ENCODE peak calls at places on chromosomes 7 and 10, in five cellular contexts. One of them, this sample, is unnamed.

GRCh38 chr7:80467069-80467468 is 44.8 kb downstream of the GNAT3 start:
- DNase-seq in AG04450: no peak
- DNase-seq in thoracic aorta: no peak
- DNase-seq in A673: no peak
- DNase-seq in upper lobe of left lung: no peak
- DNase-seq in this sample: no peak

GRCh38 chr7:85595639-85596268 is 408.9 kb upstream of the SEMA3D start:
- DNase-seq in thoracic aorta: no peak
- DNase-seq in upper lobe of left lung: no peak
- DNase-seq in A673: no peak
- DNase-seq in AG04450: peak; percentile 29
- DNase-seq in this sample: no peak

GRCh38 chr10:133180915-133181639 is 21.1 kb downstream of the KNDC1 start:
- DNase-seq in A673: no peak
- DNase-seq in AG04450: no peak
- DNase-seq in thoracic aorta: no peak
- DNase-seq in upper lobe of left lung: no peak
- DNase-seq in this sample: no peak

GRCh38 chr7:70953388-70953787 is 178.6 kb upstream of the GALNT17 start:
- DNase-seq in AG04450: no peak
- DNase-seq in upper lobe of left lung: no peak
- DNase-seq in A673: no peak
- DNase-seq in thoracic aorta: no peak
- DNase-seq in this sample: no peak

GRCh38 chr7:159096736-159097581 is 47.7 kb downstream of the VIPR2 start:
- DNase-seq in AG04450: no peak
- DNase-seq in thoracic aorta: peak; percentile 50
- DNase-seq in A673: no peak
- DNase-seq in upper lobe of left lung: peak; percentile 21
- DNase-seq in this sample: peak; percentile 25

GRCh38 chr10:128695326-128695725 is 569.1 kb upstream of the MKI67 start:
- DNase-seq in thoracic aorta: no peak
- DNase-seq in A673: no peak
- DNase-seq in upper lobe of left lung: no peak
- DNase-seq in AG04450: no peak
- DNase-seq in this sample: no peak

GRCh38 chr10:34922138-34922537 is 107.0 kb upstream of the PARD3 start:
- DNase-seq in A673: no peak
- DNase-seq in upper lobe of left lung: no peak
- DNase-seq in thoracic aorta: no peak
- DNase-seq in AG04450: no peak
- DNase-seq in this sample: no peak

GRCh38 chr7:27181795-27182275 is 3.2 kb downstream of the HOXA11 start:
- DNase-seq in upper lobe of left lung: no peak
- DNase-seq in AG04450: no peak
- DNase-seq in thoracic aorta: no peak
- DNase-seq in A673: no peak
- DNase-seq in this sample: no peak

GRCh38 chr10:61066661-61067353 is 122.8 kb upstream of the RHOBTB1 start:
- DNase-seq in upper lobe of left lung: no peak
- DNase-seq in thoracic aorta: no peak
- DNase-seq in AG04450: no peak
- DNase-seq in A673: no peak
- DNase-seq in this sample: no peak

GRCh38 chr7:45570797-45571196 is 3.4 kb upstream of the ADCY1 start:
- DNase-seq in upper lobe of left lung: no peak
- DNase-seq in thoracic aorta: no peak
- DNase-seq in A673: no peak
- DNase-seq in AG04450: no peak
- DNase-seq in this sample: no peak

GRCh38 chr10:62818426-62819011 is 2.4 kb upstream of the EGR2 start:
- DNase-seq in A673: peak; percentile 44
- DNase-seq in thoracic aorta: no peak
- DNase-seq in upper lobe of left lung: no peak
- DNase-seq in AG04450: no peak
- DNase-seq in this sample: no peak

GRCh38 chr7:33237034-33237433 is 107.7 kb downstream of the BBS9 start:
- DNase-seq in thoracic aorta: no peak
- DNase-seq in AG04450: no peak
- DNase-seq in A673: no peak
- DNase-seq in upper lobe of left lung: no peak
- DNase-seq in this sample: no peak

GRCh38 chr7:34949356-34949755 is 87.9 kb downstream of the DPY19L1 start:
- DNase-seq in AG04450: no peak
- DNase-seq in thoracic aorta: no peak
- DNase-seq in upper lobe of left lung: no peak
- DNase-seq in A673: no peak
- DNase-seq in this sample: no peak

GRCh38 chr7:50539725-50540124 is 25.5 kb downstream of the DDC start:
- DNase-seq in thoracic aorta: no peak
- DNase-seq in A673: no peak
- DNase-seq in AG04450: no peak
- DNase-seq in upper lobe of left lung: no peak
- DNase-seq in this sample: no peak

GRCh38 chr7:83611776-83612175 is 37.2 kb downstream of the SEMA3E start:
- DNase-seq in thoracic aorta: no peak
- DNase-seq in upper lobe of left lung: no peak
- DNase-seq in A673: no peak
- DNase-seq in AG04450: no peak
- DNase-seq in this sample: no peak

GRCh38 chr7:44967571-44968446 is 11.0 kb downstream of the MYO1G start:
- DNase-seq in upper lobe of left lung: no peak
- DNase-seq in A673: no peak
- DNase-seq in thoracic aorta: no peak
- DNase-seq in AG04450: no peak
- DNase-seq in this sample: no peak

GRCh38 chr7:75039166-75039565 is 34.4 kb downstream of the RCC1L start:
- DNase-seq in AG04450: no peak
- DNase-seq in thoracic aorta: no peak
- DNase-seq in upper lobe of left lung: no peak
- DNase-seq in A673: no peak
- DNase-seq in this sample: no peak

GRCh38 chr7:923108-924041 is 31.1 kb downstream of the ADAP1 start:
- DNase-seq in upper lobe of left lung: peak; percentile 86
- DNase-seq in thoracic aorta: no peak
- DNase-seq in A673: peak; percentile 60
- DNase-seq in AG04450: no peak
- DNase-seq in this sample: peak; percentile 91

GRCh38 chr10:78401882-78402367 is 368.3 kb downstream of the RPS24 start:
- DNase-seq in A673: peak; percentile 92
- DNase-seq in AG04450: no peak
- DNase-seq in thoracic aorta: no peak
- DNase-seq in upper lobe of left lung: no peak
- DNase-seq in this sample: no peak

GRCh38 chr10:92891885-92892705 is 43.8 kb downstream of the EXOC6 start:
- DNase-seq in upper lobe of left lung: no peak
- DNase-seq in AG04450: peak; percentile 72
- DNase-seq in thoracic aorta: no peak
- DNase-seq in A673: no peak
- DNase-seq in this sample: no peak

GRCh38 chr10:95415631-95416031 is 124.8 kb upstream of the PDLIM1 start:
- DNase-seq in A673: no peak
- DNase-seq in upper lobe of left lung: no peak
- DNase-seq in AG04450: no peak
- DNase-seq in thoracic aorta: no peak
- DNase-seq in this sample: no peak

GRCh38 chr10:95419399-95419798 is 128.6 kb upstream of the PDLIM1 start:
- DNase-seq in A673: no peak
- DNase-seq in thoracic aorta: no peak
- DNase-seq in AG04450: no peak
- DNase-seq in upper lobe of left lung: no peak
- DNase-seq in this sample: no peak

GRCh38 chr10:95416270-95416669 is 125.5 kb upstream of the PDLIM1 start:
- DNase-seq in thoracic aorta: no peak
- DNase-seq in upper lobe of left lung: no peak
- DNase-seq in AG04450: no peak
- DNase-seq in A673: no peak
- DNase-seq in this sample: no peak

GRCh38 chr10:95414844-95415545 is 124.2 kb upstream of the PDLIM1 start:
- DNase-seq in thoracic aorta: no peak
- DNase-seq in AG04450: no peak
- DNase-seq in upper lobe of left lung: no peak
- DNase-seq in A673: no peak
- DNase-seq in this sample: no peak

DNA sequence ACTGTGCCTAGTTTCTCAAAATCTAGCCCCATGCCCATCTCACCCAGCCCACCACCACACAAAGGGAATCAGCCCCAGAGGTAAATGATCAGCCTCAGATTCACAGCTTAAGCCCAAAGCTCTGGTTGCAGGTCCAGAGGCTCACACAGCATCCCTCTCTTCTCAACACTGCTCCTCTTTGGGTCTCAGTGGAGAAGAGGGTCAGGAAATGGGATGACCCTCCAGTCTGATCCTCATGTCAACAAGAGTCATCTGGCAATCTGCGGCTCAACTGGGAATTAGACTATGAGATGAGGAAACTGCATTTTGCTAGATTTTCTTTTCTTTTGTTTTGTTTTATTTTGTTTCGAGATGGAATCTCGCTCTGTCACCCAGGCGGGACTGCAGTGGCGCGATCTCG is 126.2 kb upstream of the PDLIM1 start:
- DNase-seq in upper lobe of left lung: no peak
- DNase-seq in thoracic aorta: no peak
- DNase-seq in AG04450: no peak
- DNase-seq in A673: no peak
- DNase-seq in this sample: no peak
- H3K27ac ChIP-seq in upper lobe of left lung: no peak overlapping the region
- H3K27ac ChIP-seq in thoracic aorta: peak overlapping the region; percentile 95
- H3K27ac ChIP-seq in AG04450: no peak overlapping the region
- H3K27ac ChIP-seq in A673: no peak overlapping the region
- H3K27ac ChIP-seq in this sample: no peak overlapping the region

GRCh38 chr10:97127507-97127906 is 58.3 kb downstream of the SLIT1 start:
- DNase-seq in thoracic aorta: no peak
- DNase-seq in A673: no peak
- DNase-seq in upper lobe of left lung: no peak
- DNase-seq in AG04450: no peak
- DNase-seq in this sample: no peak
- H3K9me3 ChIP-seq in thoracic aorta: no peaks in the 10 kb centered on the region
- H3K9me3 ChIP-seq in A673: no peaks in the 10 kb centered on the region
- H3K9me3 ChIP-seq in upper lobe of left lung: no peaks in the 10 kb centered on the region
- H3K9me3 ChIP-seq in AG04450: no peaks in the 10 kb centered on the region
- H3K9me3 ChIP-seq in this sample: no peaks in the 10 kb centered on the region

GRCh38 chr10:127354255-127354654 is 157.9 kb upstream of the INSYN2A start:
- DNase-seq in thoracic aorta: no peak
- DNase-seq in upper lobe of left lung: no peak
- DNase-seq in AG04450: no peak
- DNase-seq in A673: no peak
- DNase-seq in this sample: no peak

GRCh38 chr10:127349737-127350136 is 153.3 kb upstream of the INSYN2A start:
- DNase-seq in AG04450: peak; percentile 1
- DNase-seq in thoracic aorta: no peak
- DNase-seq in A673: no peak
- DNase-seq in upper lobe of left lung: no peak
- DNase-seq in this sample: no peak

GRCh38 chr10:127353544-127353943 is 157.2 kb upstream of the INSYN2A start:
- DNase-seq in AG04450: no peak
- DNase-seq in A673: no peak
- DNase-seq in upper lobe of left lung: no peak
- DNase-seq in thoracic aorta: no peak
- DNase-seq in this sample: no peak

GRCh38 chr10:127357265-127357664 is 160.9 kb upstream of the INSYN2A start:
- DNase-seq in thoracic aorta: no peak
- DNase-seq in A673: no peak
- DNase-seq in AG04450: no peak
- DNase-seq in upper lobe of left lung: no peak
- DNase-seq in this sample: no peak

DNA sequence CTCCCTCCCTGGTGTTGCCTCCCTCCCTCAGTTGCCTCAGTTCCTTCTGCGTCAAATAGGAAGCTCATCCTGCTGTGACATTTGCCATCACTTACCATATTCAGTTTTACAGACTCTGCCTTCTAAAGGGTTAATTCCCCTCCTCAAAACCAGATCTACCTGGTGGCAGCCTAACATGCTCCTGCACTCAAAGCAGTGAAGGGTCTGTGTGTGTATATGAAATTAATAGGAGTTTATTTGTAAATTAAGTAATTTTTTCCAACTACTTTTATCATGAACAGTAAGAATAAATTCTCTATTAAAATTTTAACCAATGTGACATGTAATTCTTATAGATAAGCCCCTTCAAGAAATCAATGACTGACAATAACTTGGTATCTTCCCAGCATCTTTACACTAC is 158.6 kb upstream of the INSYN2A start:
- DNase-seq in AG04450: no peak
- DNase-seq in upper lobe of left lung: no peak
- DNase-seq in thoracic aorta: no peak
- DNase-seq in A673: no peak
- DNase-seq in this sample: no peak
- TF ChIP-seq CTCF in AG04450: peak; percentile 67
- TF ChIP-seq CTCF in upper lobe of left lung: no peak
- TF ChIP-seq CTCF in thoracic aorta: peak; percentile 39
- TF ChIP-seq CTCF in A673: peak; percentile 54
- TF ChIP-seq CTCF in this sample: no peak

GRCh38 chr10:75015440-75015839 is 96.0 kb upstream of the SAMD8 start:
- DNase-seq in upper lobe of left lung: no peak
- DNase-seq in A673: no peak
- DNase-seq in AG04450: no peak
- DNase-seq in thoracic aorta: no peak
- DNase-seq in this sample: no peak

GRCh38 chr10:75013522-75013921 is 97.9 kb upstream of the SAMD8 start:
- DNase-seq in upper lobe of left lung: no peak
- DNase-seq in AG04450: no peak
- DNase-seq in A673: no peak
- DNase-seq in thoracic aorta: no peak
- DNase-seq in this sample: no peak

GRCh38 chr10:75013007-75013406 is 98.4 kb upstream of the SAMD8 start:
- DNase-seq in A673: no peak
- DNase-seq in AG04450: no peak
- DNase-seq in upper lobe of left lung: no peak
- DNase-seq in thoracic aorta: no peak
- DNase-seq in this sample: no peak

GRCh38 chr10:75016290-75016689 is 95.2 kb upstream of the SAMD8 start:
- DNase-seq in AG04450: no peak
- DNase-seq in A673: no peak
- DNase-seq in upper lobe of left lung: no peak
- DNase-seq in thoracic aorta: no peak
- DNase-seq in this sample: no peak

DNA sequence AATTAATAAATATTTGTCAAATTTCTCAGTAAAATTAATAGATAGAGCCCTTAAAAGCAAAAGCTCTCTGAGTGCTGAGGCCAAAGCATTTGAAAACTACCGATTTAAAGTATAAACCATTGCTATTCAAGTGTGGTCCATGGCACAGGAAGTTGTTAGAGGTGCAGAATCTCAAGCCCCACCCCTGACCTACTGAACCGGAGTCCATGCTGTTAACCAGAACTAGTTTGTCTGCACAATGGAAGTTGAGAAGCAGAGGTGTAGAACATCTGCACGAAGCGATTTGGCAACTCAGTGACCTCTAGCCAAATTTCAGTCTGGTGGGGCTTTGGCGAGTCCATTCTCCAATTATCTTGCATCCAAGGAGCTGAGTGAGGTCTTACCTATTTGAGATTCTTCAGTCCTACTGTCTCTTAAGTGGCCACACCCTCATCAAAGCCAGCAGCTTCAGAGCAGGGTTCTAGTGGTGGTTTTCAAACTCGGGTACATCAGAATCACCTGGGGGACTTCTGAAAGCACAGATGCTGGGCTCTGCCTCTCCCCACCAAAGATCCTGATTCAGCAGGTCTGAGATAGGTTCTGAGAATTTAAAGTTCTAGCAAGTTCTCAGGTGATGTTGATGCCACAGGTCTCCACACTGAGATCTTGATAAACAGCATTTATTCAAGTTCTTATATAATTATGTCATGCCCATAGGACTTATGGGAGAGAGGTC is 96.8 kb upstream of the SAMD8 start:
- DNase-seq in upper lobe of left lung: no peak
- DNase-seq in AG04450: no peak
- DNase-seq in A673: no peak
- DNase-seq in thoracic aorta: no peak
- DNase-seq in this sample: no peak
- H3K27ac ChIP-seq in upper lobe of left lung: no peak overlapping the region
- H3K27ac ChIP-seq in AG04450: no peak overlapping the region
- H3K27ac ChIP-seq in A673: no peak overlapping the region
- H3K27ac ChIP-seq in thoracic aorta: no peak overlapping the region
- H3K27ac ChIP-seq in this sample: no peak overlapping the region

This sample was measured in CD4-positive, alpha-beta T cell.